ENCODE peak calls at places on chromosomes 3 and 15, in six cellular contexts. B is DND-41, G is astrocyte, U is fibroblast of lung, P is K562, H is neural progenitor cell. O is an unnamed sample.
A peak's percentile ranks its signal among the peaks of the same experiment; 100 is the strongest.

GRCh38 chr15:67120839-67121540 is 55.6 kb downstream of the SMAD3 start:
- DNase-seq in U (peak; percentile 95), P (peak; percentile 58), B (no peak), G (peak; percentile 88), H (no peak), O (peak; percentile 88)

GRCh38 chr15:68414591-68414990 is 17.4 kb downstream of the ITGA11 start:
- DNase-seq in H (no peak), G (no peak), P (no peak), B (no peak), U (no peak), O (no peak)

GRCh38 chr3:126781889-126782491 is 78.0 kb downstream of the CHCHD6 start:
- DNase-seq in B (no peak), P (no peak), G (peak; percentile 97), U (peak; percentile 87), H (peak; percentile 62), O (peak; percentile 60)

GRCh38 chr3:57680046-57680445 is 12.8 kb downstream of the DENND6A start:
- DNase-seq in U (no peak), B (no peak), G (no peak), P (no peak), H (no peak), O (no peak)

GRCh38 chr15:51227967-51228783 is 110.2 kb downstream of the CYP19A1 start:
- DNase-seq in U (peak; percentile 88), P (peak; percentile 78), G (peak; percentile 85), B (peak; percentile 26), H (no peak), O (peak; percentile 80)

GRCh38 chr3:9098716-9099675 is 135.7 kb upstream of the RAD18 start:
- DNase-seq in B (no peak), U (no peak), P (no peak), G (no peak), H (peak; percentile 23), O (no peak)

GRCh38 chr3:126983653-126984390 is 907 bp downstream of the PLXNA1 start:
- DNase-seq in B (peak; percentile 38), H (peak; percentile 84), U (peak; percentile 43), P (peak; percentile 61), G (no peak), O (peak; percentile 28)

GRCh38 chr3:24678441-24678865 is 183.8 kb upstream of the THRB start:
- DNase-seq in B (peak; percentile 57), H (no peak), P (no peak), U (peak; percentile 97), G (peak; percentile 96), O (peak; percentile 94)

GRCh38 chr3:114133947-114134346 is 44.9 kb downstream of the DRD3 start:
- DNase-seq in B (no peak), U (no peak), G (no peak), P (no peak), H (no peak), O (no peak)

GRCh38 chr3:86830566-86830965 is 160.4 kb downstream of the VGLL3 start:
- DNase-seq in H (no peak), P (no peak), G (peak; percentile 84), B (no peak), U (peak; percentile 80), O (peak; percentile 11)

GRCh38 chr15:60392986-60393811 is 4.6 kb downstream of the ANXA2 start:
- DNase-seq in U (peak; percentile 98), H (no peak), P (no peak), B (no peak), G (peak; percentile 98), O (peak; percentile 100)

GRCh38 chr3:13120928-13121552 is 47.8 kb upstream of the IQSEC1 start:
- DNase-seq in G (no peak), U (no peak), P (no peak), H (no peak), B (no peak), O (no peak)

GRCh38 chr3:11195201-11195600 is 40.9 kb downstream of the HRH1 start:
- DNase-seq in B (no peak), H (no peak), U (peak; percentile 38), P (no peak), G (no peak), O (peak; percentile 29)

GRCh38 chr3:42185044-42185443 is 80.9 kb downstream of the CCK start:
- DNase-seq in H (no peak), G (peak; percentile 66), B (no peak), U (no peak), P (no peak), O (peak; percentile 85)

GRCh38 chr3:141103067-141103466 is 51.9 kb downstream of the SPSB4 start:
- DNase-seq in B (no peak), P (no peak), U (no peak), H (no peak), G (no peak), O (no peak)

GRCh38 chr15:59222106-59222505 is 15.5 kb downstream of the LDHAL6B start:
- DNase-seq in U (peak; percentile 57), B (no peak), H (no peak), G (peak; percentile 88), P (no peak), O (peak; percentile 24)

GRCh38 chr15:59329570-59330350 is 42.9 kb downstream of the MYO1E start:
- DNase-seq in B (no peak), P (no peak), H (no peak), G (peak; percentile 96), U (peak; percentile 70), O (no peak)

GRCh38 chr3:72888546-72889309 is 882 bp downstream of the GXYLT2 start:
- DNase-seq in H (peak; percentile 93), G (peak; percentile 39), P (no peak), U (peak; percentile 37), B (peak; percentile 72), O (peak; percentile 23)

GRCh38 chr3:72889310-72890165 is 1.7 kb downstream of the GXYLT2 start:
- DNase-seq in P (no peak), H (no peak), B (peak; percentile 64), U (no peak), G (no peak), O (no peak)

GRCh38 chr3:72890166-72890925 is 2.5 kb downstream of the GXYLT2 start:
- DNase-seq in H (no peak), B (no peak), U (no peak), G (no peak), P (no peak), O (peak; percentile 27)

GRCh38 chr3:72887723-72888545 is at the start of gene GXYLT2:
- DNase-seq in G (peak; percentile 66), H (peak; percentile 93), B (peak; percentile 85), U (peak; percentile 80), P (peak; percentile 63), O (peak; percentile 64)

DNA sequence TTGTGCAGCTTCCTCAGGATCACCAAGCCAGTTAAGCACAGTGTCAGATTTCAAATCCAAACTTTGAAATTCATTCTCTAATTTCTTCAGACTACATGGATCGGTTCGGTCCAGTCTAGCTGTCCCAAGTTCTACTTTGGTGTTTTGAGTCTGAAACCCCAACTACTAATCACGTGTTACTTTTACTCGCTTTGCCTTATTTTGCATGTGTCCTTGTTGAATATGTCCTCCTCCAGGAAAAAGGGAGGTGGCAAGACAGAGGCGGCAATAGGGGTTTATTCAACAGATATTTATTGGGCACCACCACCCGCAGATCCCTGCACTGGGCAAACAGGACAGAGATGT is 496 bp upstream of the GXYLT2 start:
- DNase-seq in B (no peak), P (no peak), G (no peak), H (no peak), U (peak; percentile 40), O (no peak)
- TF ChIP-seq EZH2 in B (no peak), P (no peak), G (no peak), H (no peak), U (no peak), O (no peak)

DNA sequence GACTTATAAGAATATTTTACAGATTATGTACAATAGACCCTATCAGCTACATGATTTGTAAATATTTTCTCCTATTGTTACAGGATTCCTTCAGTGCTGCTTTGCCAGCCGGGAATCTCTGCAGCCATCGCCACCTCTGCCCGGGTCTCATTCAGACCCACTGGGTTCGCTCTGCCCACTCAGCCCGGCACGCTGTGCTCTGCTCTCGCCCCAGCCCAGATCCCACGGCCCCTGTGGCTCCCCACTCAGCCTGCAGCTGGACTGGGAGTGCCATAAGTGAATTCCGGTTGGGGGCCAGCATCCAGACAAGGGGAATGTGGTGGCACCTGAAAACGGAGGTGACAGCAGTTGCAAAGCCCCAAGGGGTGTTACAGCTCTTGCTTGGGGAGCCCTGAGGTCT is 71.8 kb downstream of the NPAP1 start:
- DNase-seq in B (no peak), H (no peak), U (no peak), P (no peak), G (no peak), O (no peak)
- H3K9me3 ChIP-seq in B (peaks cover 29% of the 10 kb centered on the region), H (no peaks in the 10 kb centered on the region), U (no peaks in the 10 kb centered on the region), P (no peaks in the 10 kb centered on the region), G (peaks cover 8% of the 10 kb centered on the region), O (peaks cover 32% of the 10 kb centered on the region)

GRCh38 chr3:157147099-157147803 is 12.7 kb downstream of the CCNL1 start:
- DNase-seq in G (no peak), H (no peak), P (no peak), U (no peak), B (no peak), O (no peak)

GRCh38 chr3:157148123-157148889 is 11.6 kb downstream of the CCNL1 start:
- DNase-seq in G (no peak), U (no peak), P (no peak), H (no peak), B (no peak), O (no peak)

GRCh38 chr3:157151151-157151550 is 8.8 kb downstream of the CCNL1 start:
- DNase-seq in P (no peak), B (no peak), U (no peak), H (no peak), G (no peak), O (no peak)

GRCh38 chr3:157151627-157152026 is 8.3 kb downstream of the CCNL1 start:
- DNase-seq in G (no peak), U (no peak), P (peak; percentile 77), H (no peak), B (no peak), O (no peak)

DNA sequence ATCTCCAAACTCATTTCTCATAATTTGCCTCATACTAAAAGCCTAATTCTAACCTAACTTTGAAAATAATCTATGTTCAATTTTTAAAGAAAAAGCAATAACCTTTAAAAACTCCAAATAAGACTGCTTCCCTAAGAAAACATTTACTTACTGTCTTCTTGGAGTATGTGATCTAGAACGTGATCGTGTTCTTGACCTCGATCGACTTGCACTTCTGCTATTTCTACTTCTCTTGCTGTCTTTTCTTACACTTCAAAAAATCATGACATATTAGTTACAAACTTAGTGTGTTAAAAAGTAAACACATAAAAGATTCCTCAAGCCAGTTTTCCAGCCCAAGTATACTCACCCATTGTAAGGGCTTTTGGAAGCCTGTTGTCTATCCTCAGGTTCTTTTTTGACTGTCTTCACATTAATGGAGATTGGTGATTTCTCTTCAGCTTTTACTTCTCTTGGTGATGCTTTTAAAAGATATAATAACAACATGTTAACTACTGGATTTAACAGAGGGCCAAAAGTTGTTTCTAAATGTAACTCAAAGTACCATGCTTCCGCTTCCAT is 10.7 kb downstream of the CCNL1 start:
- DNase-seq in B (no peak), H (no peak), G (no peak), P (no peak), U (no peak), O (no peak)
- H3K36me3 ChIP-seq in B (peaks cover 99% of the 10 kb centered on the region), H (peaks cover 77% of the 10 kb centered on the region), G (peaks cover 94% of the 10 kb centered on the region), P (peaks cover 97% of the 10 kb centered on the region), U (peaks cover 15% of the 10 kb centered on the region), O (peaks cover 73% of the 10 kb centered on the region)

DNA sequence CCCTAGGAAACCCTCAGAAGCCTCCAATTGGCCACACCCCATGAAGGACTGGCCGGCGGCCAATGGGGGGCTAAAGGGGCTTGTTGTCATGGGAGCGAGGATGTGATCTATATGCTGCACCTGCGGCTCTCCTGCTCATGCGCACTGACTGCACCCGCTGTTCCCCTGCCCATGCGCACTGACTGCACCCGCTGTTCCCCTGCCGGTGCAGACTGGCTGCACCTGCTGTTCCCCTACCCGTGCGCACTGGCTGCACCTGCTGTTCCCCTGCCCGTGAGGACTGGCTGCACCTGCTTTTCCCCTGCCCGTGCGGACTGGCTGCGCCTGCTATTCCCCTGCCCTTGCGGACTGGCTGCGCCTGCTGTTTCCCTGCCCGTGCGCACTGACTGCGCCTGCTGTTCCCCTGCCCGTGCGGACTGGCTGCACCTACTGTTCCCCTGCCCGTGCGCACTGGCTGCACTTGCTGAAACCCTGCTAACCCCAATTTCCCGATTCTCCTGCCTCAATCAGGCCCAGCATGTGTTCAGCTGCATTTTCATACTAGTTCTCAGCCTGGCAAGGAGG is 16.8 kb upstream of the MCCC1 start:
- DNase-seq in U (no peak), H (peak; percentile 97), B (peak; percentile 82), G (no peak), P (peak; percentile 78), O (peak; percentile 28)
- TF ChIP-seq EZH2 in U (peak; percentile 29), H (peak; percentile 83), B (peak; percentile 36), G (peak; percentile 27), P (no peak), O (no peak)

O was measured in mammary epithelial cell.